ENCODE peak calls at places on chromosomes 11 and 22, in ten cellular contexts. J is A549, A is transverse colon, Q is tibial nerve, G is stomach, L is K562, V is suprapubic skin, E is upper lobe of left lung, Y is ovary, F is H1. Z is an unnamed sample.

GRCh38 chr11:70931430-70931829 is 320.9 kb downstream of the SHANK2 start:
- DNase-seq in Y (no peak), E (no peak), J (no peak), V (no peak), L (no peak), F (no peak), G (no peak), Q (no peak), A (no peak), Z (no peak)

GRCh38 chr11:19714093-19714386 is 1.4 kb downstream of the NAV2 start:
- DNase-seq in Q (no peak), E (no peak), V (no peak), J (no peak), G (no peak), F (no peak), Y (no peak), L (no peak), A (no peak), Z (peak)

GRCh38 chr11:27933992-27934829 is 173.7 kb downstream of the KIF18A start:
- DNase-seq in V (no peak), Q (no peak), Y (no peak), A (no peak), E (no peak), L (no peak), F (peak), J (peak), G (no peak), Z (no peak)

GRCh38 chr11:31798057-31799035 is 12.8 kb downstream of the PAX6 start:
- DNase-seq in J (no peak), G (no peak), Q (peak), E (no peak), V (no peak), A (no peak), Y (no peak), F (no peak), L (no peak), Z (no peak)

GRCh38 chr11:36608491-36609199 is 10.6 kb upstream of the RAG2 start:
- DNase-seq in F (no peak), J (no peak), A (no peak), E (no peak), G (no peak), L (no peak), V (no peak), Q (no peak), Y (no peak), Z (no peak)

GRCh38 chr11:130814440-130815073 is 101.7 kb downstream of the SNX19 start:
- DNase-seq in Y (no peak), E (no peak), F (no peak), A (no peak), G (peak), J (no peak), V (no peak), Q (no peak), L (no peak), Z (no peak)

GRCh38 chr11:112231952-112232351 is 5.7 kb downstream of the PTS start:
- DNase-seq in A (no peak), F (no peak), Y (no peak), V (no peak), L (no peak), G (no peak), Q (no peak), J (no peak), E (no peak), Z (no peak)

GRCh38 chr11:47494996-47495855 is 46.3 kb upstream of the RAPSN start:
- DNase-seq in A (no peak), J (no peak), L (no peak), G (no peak), Q (no peak), Y (no peak), E (no peak), V (no peak), F (no peak), Z (no peak)

GRCh38 chr11:92870241-92870826 is 99.1 kb upstream of the MTNR1B start:
- DNase-seq in G (no peak), L (no peak), Q (no peak), F (no peak), E (no peak), A (no peak), J (no peak), Y (no peak), V (no peak), Z (no peak)

GRCh38 chr22:38700271-38700788 is 413 bp downstream of the JOSD1 start:
- DNase-seq in F (no peak), E (peak), V (peak), L (no peak), Q (no peak), G (peak), Y (peak), A (peak), J (no peak), Z (peak)

GRCh38 chr11:131033151-131033651 is 116.9 kb upstream of the SNX19 start:
- DNase-seq in E (peak), G (no peak), J (peak), F (no peak), Q (no peak), L (no peak), V (no peak), A (no peak), Y (no peak), Z (no peak)

GRCh38 chr11:27201454-27202302 is 161.1 kb downstream of the BBOX1 start:
- DNase-seq in L (peak), F (no peak), Q (peak), Y (peak), E (peak), V (peak), A (peak), J (peak), G (peak), Z (peak)

GRCh38 chr11:74434528-74434927 is 32.8 kb downstream of the KCNE3 start:
- DNase-seq in Y (no peak), Q (no peak), V (no peak), J (no peak), A (peak), L (no peak), F (no peak), G (no peak), E (no peak), Z (no peak)

GRCh38 chr22:32248276-32248675 is 6.9 kb downstream of the SLC5A4 start:
- DNase-seq in E (no peak), A (no peak), L (no peak), Q (no peak), V (no peak), Y (no peak), F (no peak), J (no peak), G (no peak), Z (no peak)

GRCh38 chr11:83717551-83717950 is 431.4 kb upstream of the CCDC90B start:
- DNase-seq in L (no peak), V (no peak), A (no peak), E (no peak), G (no peak), F (no peak), Q (no peak), Y (no peak), J (no peak), Z (no peak)

GRCh38 chr11:73902303-73902702 is 25.5 kb downstream of the PAAF1 start:
- DNase-seq in F (no peak), A (no peak), G (no peak), J (no peak), V (no peak), Y (no peak), Q (no peak), E (no peak), L (no peak), Z (no peak)

GRCh38 chr11:133834399-133835257 is 10.7 kb downstream of the SPATA19 start:
- DNase-seq in E (no peak), V (no peak), L (no peak), Y (no peak), G (no peak), F (no peak), A (no peak), Q (no peak), J (no peak), Z (no peak)

GRCh38 chr11:78138281-78138680 is 1.1 kb downstream of the ALG8 start:
- DNase-seq in F (no peak), J (no peak), G (no peak), A (no peak), E (no peak), V (no peak), Q (no peak), L (no peak), Y (no peak), Z (no peak)

GRCh38 chr11:113884361-113884836 is 9.0 kb upstream of the USP28 start:
- DNase-seq in A (no peak), V (peak), Y (no peak), L (no peak), F (no peak), E (no peak), G (no peak), Q (no peak), J (no peak), Z (no peak)

GRCh38 chr11:130726234-130726559 is 190.1 kb downstream of the SNX19 start:
- DNase-seq in F (no peak), E (no peak), G (no peak), Y (no peak), L (no peak), J (no peak), A (peak), Q (peak), V (no peak), Z (peak)

GRCh38 chr11:128890543-128891409 is at the start of gene KCNJ5:
- DNase-seq in Q (no peak), G (peak), E (no peak), Y (peak), V (no peak), A (no peak), F (no peak), J (peak), L (no peak), Z (no peak)

GRCh38 chr22:24424001-24424900 is 3.1 kb upstream of the ADORA2A start:
- DNase-seq in G (no peak), Y (no peak), F (no peak), E (no peak), V (no peak), L (peak), J (no peak), A (no peak), Q (no peak), Z (no peak)

GRCh38 chr22:48054596-48054995 is 1292.1 kb downstream of the TBC1D22A start:
- DNase-seq in Y (no peak), L (no peak), J (no peak), E (no peak), V (peak), Q (no peak), F (no peak), G (no peak), A (no peak), Z (no peak)

GRCh38 chr11:102603091-102603490 is 22.0 kb downstream of the MMP20 start:
- DNase-seq in Q (peak), F (no peak), G (no peak), J (no peak), A (no peak), V (no peak), L (no peak), Y (no peak), E (peak), Z (no peak)

GRCh38 chr11:120013325-120014250 is 124.3 kb downstream of the TRIM29 start:
- DNase-seq in G (peak), F (peak), Y (no peak), A (peak), Q (no peak), L (peak), E (no peak), J (peak), V (no peak), Z (no peak)

GRCh38 chr11:129639300-129639699 is 176.3 kb upstream of the TMEM45B start:
- DNase-seq in A (no peak), V (no peak), Q (no peak), F (no peak), Y (no peak), L (no peak), J (peak), G (no peak), E (no peak), Z (no peak)

GRCh38 chr11:17906436-17906835 is 106.4 kb downstream of the SERGEF start:
- DNase-seq in L (peak), V (no peak), J (peak), Q (no peak), A (no peak), G (no peak), F (peak), E (no peak), Y (no peak), Z (no peak)

GRCh38 chr11:25766332-25767015 is 565.5 kb upstream of the ANO3 start:
- DNase-seq in F (no peak), G (no peak), A (no peak), L (no peak), E (no peak), V (no peak), Q (no peak), Y (no peak), J (no peak), Z (no peak)

GRCh38 chr22:46626356-46626755 is 6.2 kb downstream of the GRAMD4 start:
- DNase-seq in A (no peak), V (no peak), L (peak), E (no peak), J (no peak), Q (no peak), G (no peak), Y (no peak), F (no peak), Z (no peak)

GRCh38 chr11:1486054-1486825 is at the start of gene MOB2:
- DNase-seq in Y (peak), J (no peak), L (peak), A (peak), E (peak), F (no peak), G (peak), Q (no peak), V (no peak), Z (peak)
- TF ChIP-seq CTCF in Y (no peak), J (no peak), L (no peak), A (peak), E (no peak), F (no peak), G (no peak), Q (no peak), V (no peak), Z (no peak)

GRCh38 chr11:116231540-116231939 is 541.2 kb downstream of the BUD13 start:
- DNase-seq in Q (no peak), G (no peak), F (no peak), V (no peak), J (no peak), Y (no peak), E (peak), L (no peak), A (no peak), Z (no peak)
- TF ChIP-seq EP300 in Q (no peak), G (no peak), F (no peak), V (no peak), J (no peak), Y (no peak), E (no peak), L (no peak), A (no peak), Z (no peak)

GRCh38 chr11:62787005-62787759 is at the start of gene TMEM179B:
- DNase-seq in A (peak), Y (peak), V (peak), E (peak), L (peak), G (peak), J (peak), F (peak), Q (peak), Z (peak)
- TF ChIP-seq CTCF in A (peak), Y (peak), V (peak), E (no peak), L (peak), G (no peak), J (no peak), F (peak), Q (peak), Z (peak)

DNA sequence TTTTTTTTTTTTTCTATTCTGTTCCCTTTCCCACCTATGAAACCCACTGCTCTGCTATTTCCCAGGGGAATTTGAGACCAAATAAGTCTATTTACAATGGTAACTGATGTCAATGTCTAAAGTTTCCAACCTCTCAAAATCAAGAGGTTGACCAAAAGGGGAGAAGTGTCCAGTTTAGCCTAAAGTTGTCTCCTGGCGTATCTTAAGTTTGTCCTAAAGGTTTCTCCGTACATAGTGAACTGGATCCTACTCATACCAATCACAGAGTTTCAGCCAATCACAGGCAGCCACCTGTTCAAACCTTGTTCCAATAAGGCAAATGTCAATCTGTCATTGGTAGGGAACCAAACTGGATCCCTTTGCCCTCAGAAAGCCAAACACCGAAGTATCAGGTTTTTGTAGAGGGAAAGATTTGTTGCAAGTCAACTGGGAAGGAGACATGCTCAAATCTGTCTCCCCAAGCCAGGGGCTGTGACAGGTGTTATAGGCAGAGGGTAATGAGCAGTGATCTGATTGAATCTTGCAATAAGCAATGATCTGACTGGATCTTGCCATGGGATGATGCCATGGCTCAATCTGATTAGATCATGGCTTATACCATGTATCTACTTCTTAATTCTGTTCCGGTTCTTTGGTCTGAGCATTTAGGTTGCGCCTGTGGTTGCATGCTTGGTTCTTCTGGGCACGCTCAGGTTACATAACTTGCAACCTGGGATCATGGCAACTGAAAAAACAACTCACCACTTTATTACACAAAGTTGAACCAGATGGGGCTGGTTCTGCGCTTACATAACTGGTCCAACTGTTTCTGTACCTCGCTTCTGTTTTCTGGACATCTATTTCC is 1.1 kb upstream of the VPS37C start:
- DNase-seq in Y (no peak), Q (no peak), E (peak), L (peak), F (no peak), J (peak), G (peak), V (no peak), A (peak), Z (peak)
- TF ChIP-seq EP300 in Y (no peak), Q (no peak), E (no peak), L (no peak), F (no peak), J (no peak), G (no peak), V (no peak), A (no peak), Z (no peak)

GRCh38 chr11:95715777-95716241 is 73.8 kb downstream of the FAM76B start:
- DNase-seq in L (no peak), F (no peak), Y (no peak), J (no peak), E (no peak), V (no peak), A (no peak), G (no peak), Q (no peak), Z (no peak)

GRCh38 chr11:95713428-95713827 is 76.2 kb downstream of the FAM76B start:
- DNase-seq in G (no peak), L (no peak), F (no peak), A (no peak), V (no peak), Y (no peak), Q (no peak), E (no peak), J (no peak), Z (no peak)

GRCh38 chr11:95714853-95715776 is 74.5 kb downstream of the FAM76B start:
- DNase-seq in G (no peak), E (no peak), L (no peak), A (no peak), Q (no peak), F (no peak), Y (no peak), V (no peak), J (no peak), Z (no peak)

GRCh38 chr11:95717314-95717713 is 72.3 kb downstream of the FAM76B start:
- DNase-seq in Q (no peak), Y (no peak), G (no peak), J (no peak), F (no peak), A (no peak), E (no peak), V (no peak), L (no peak), Z (no peak)

DNA sequence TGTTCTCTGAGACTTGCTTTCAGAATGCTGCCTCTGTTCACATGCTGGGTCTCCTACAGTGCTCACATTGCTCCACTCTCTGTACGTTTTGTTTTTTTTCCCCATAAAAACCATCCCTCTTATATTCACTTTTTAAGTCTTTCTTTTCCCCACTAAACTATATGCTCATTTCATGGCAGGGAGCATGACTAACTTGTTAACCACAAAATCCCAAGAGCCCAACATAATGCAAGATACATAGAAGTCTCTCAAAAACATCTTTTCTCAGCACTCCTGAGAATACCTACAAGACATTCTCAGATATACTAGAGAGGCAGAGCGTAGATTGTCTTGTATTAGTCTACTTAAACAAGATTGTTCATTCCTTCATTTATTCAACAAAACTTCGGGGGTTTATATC is 73.3 kb downstream of the FAM76B start:
- DNase-seq in Y (no peak), E (no peak), G (no peak), A (no peak), Q (no peak), L (no peak), J (no peak), V (no peak), F (no peak), Z (no peak)
- TF ChIP-seq CTCF in Y (no peak), E (no peak), G (no peak), A (no peak), Q (no peak), L (no peak), J (no peak), V (no peak), F (no peak), Z (no peak)

GRCh38 chr11:66970808-66971442 is 4.2 kb upstream of the C11orf86 start:
- DNase-seq in V (no peak), J (peak), A (peak), Q (peak), E (peak), L (no peak), Y (no peak), F (no peak), G (no peak), Z (peak)
- TF ChIP-seq EP300 in V (no peak), J (peak), A (no peak), Q (peak), E (no peak), L (no peak), Y (peak), F (no peak), G (no peak), Z (no peak)

GRCh38 chr11:61784506-61784805 is 7.9 kb downstream of the TMEM258 start:
- DNase-seq in J (no peak), Y (no peak), Q (no peak), F (no peak), G (no peak), L (no peak), A (no peak), E (no peak), V (no peak), Z (no peak)

GRCh38 chr11:61791737-61792309 is 576 bp downstream of the TMEM258 start:
- DNase-seq in Q (peak), Y (peak), L (peak), V (no peak), A (peak), G (peak), F (no peak), J (peak), E (peak), Z (peak)

GRCh38 chr11:61785837-61786402 is 6.5 kb downstream of the TMEM258 start:
- DNase-seq in L (no peak), Q (no peak), G (no peak), Y (no peak), E (no peak), J (no peak), A (no peak), V (no peak), F (no peak), Z (peak)

GRCh38 chr11:61783717-61784505 is 8.5 kb downstream of the TMEM258 start:
- DNase-seq in V (no peak), G (no peak), Y (no peak), J (no peak), E (no peak), A (no peak), F (no peak), Q (no peak), L (no peak), Z (no peak)

GRCh38 chr11:61787928-61788491 is 4.4 kb downstream of the TMEM258 start:
- DNase-seq in Y (no peak), E (no peak), Q (no peak), L (peak), A (peak), G (peak), V (no peak), J (peak), F (no peak), Z (no peak)
- TF ChIP-seq CTCF in Y (peak), E (no peak), Q (peak), L (peak), A (no peak), G (no peak), V (no peak), J (peak), F (peak), Z (no peak)

Z was measured in sigmoid colon.